ENCODE peak calls at places on chromosomes 2 and 18, in five cellular contexts. One of them, this sample, is unnamed.

GRCh38 chr18:44792456-44793080 is 111.9 kb downstream of the SETBP1 start:
- DNase-seq in HCT116: no peak
- DNase-seq in PC-3: no peak
- DNase-seq in heart right ventricle: peak
- DNase-seq in vagina: no peak
- DNase-seq in this sample: no peak

GRCh38 chr2:157996799-157997198 is 104.9 kb upstream of the UPP2 start:
- DNase-seq in HCT116: no peak
- DNase-seq in PC-3: no peak
- DNase-seq in heart right ventricle: no peak
- DNase-seq in vagina: no peak
- DNase-seq in this sample: no peak

GRCh38 chr2:30022444-30023071 is 101.2 kb upstream of the ALK start:
- DNase-seq in HCT116: no peak
- DNase-seq in PC-3: no peak
- DNase-seq in heart right ventricle: no peak
- DNase-seq in vagina: no peak
- DNase-seq in this sample: no peak

GRCh38 chr2:171390941-171391516 is 42.8 kb downstream of the METTL8 start:
- DNase-seq in HCT116: no peak
- DNase-seq in PC-3: peak
- DNase-seq in heart right ventricle: no peak
- DNase-seq in vagina: no peak
- DNase-seq in this sample: no peak

GRCh38 chr2:165003443-165004130 is 48.3 kb upstream of the SLC38A11 start:
- DNase-seq in HCT116: peak
- DNase-seq in PC-3: no peak
- DNase-seq in heart right ventricle: no peak
- DNase-seq in vagina: no peak
- DNase-seq in this sample: no peak

GRCh38 chr2:194545978-194546377 is 1111.0 kb upstream of the SLC39A10 start:
- DNase-seq in HCT116: peak
- DNase-seq in PC-3: peak
- DNase-seq in heart right ventricle: no peak
- DNase-seq in vagina: no peak
- DNase-seq in this sample: no peak

GRCh38 chr18:37805773-37806380 is 240.3 kb upstream of the CELF4 start:
- DNase-seq in HCT116: no peak
- DNase-seq in PC-3: no peak
- DNase-seq in heart right ventricle: no peak
- DNase-seq in vagina: no peak
- DNase-seq in this sample: no peak

GRCh38 chr2:17821535-17822451 is 5.5 kb downstream of the MSGN1 start:
- DNase-seq in HCT116: no peak
- DNase-seq in PC-3: no peak
- DNase-seq in heart right ventricle: no peak
- DNase-seq in vagina: no peak
- DNase-seq in this sample: no peak

GRCh38 chr2:38261569-38262513 is 115.2 kb downstream of the ATL2 start:
- DNase-seq in HCT116: no peak
- DNase-seq in PC-3: no peak
- DNase-seq in heart right ventricle: no peak
- DNase-seq in vagina: no peak
- DNase-seq in this sample: no peak

GRCh38 chr2:234335676-234336228 is 161.1 kb downstream of the ARL4C start:
- DNase-seq in HCT116: no peak
- DNase-seq in PC-3: no peak
- DNase-seq in heart right ventricle: peak
- DNase-seq in vagina: peak
- DNase-seq in this sample: peak

GRCh38 chr2:212494413-212495020 is 44.1 kb downstream of the ERBB4 start:
- DNase-seq in HCT116: no peak
- DNase-seq in PC-3: no peak
- DNase-seq in heart right ventricle: no peak
- DNase-seq in vagina: no peak
- DNase-seq in this sample: no peak

GRCh38 chr2:20094955-20095354 is 43.5 kb upstream of the LAPTM4A start:
- DNase-seq in HCT116: no peak
- DNase-seq in PC-3: peak
- DNase-seq in heart right ventricle: no peak
- DNase-seq in vagina: no peak
- DNase-seq in this sample: no peak

GRCh38 chr2:161077367-161078210 is 82.6 kb upstream of the TANK start:
- DNase-seq in HCT116: no peak
- DNase-seq in PC-3: peak
- DNase-seq in heart right ventricle: peak
- DNase-seq in vagina: no peak
- DNase-seq in this sample: no peak

GRCh38 chr2:72576459-72576858 is 249.4 kb downstream of the EXOC6B start:
- DNase-seq in HCT116: no peak
- DNase-seq in PC-3: no peak
- DNase-seq in heart right ventricle: no peak
- DNase-seq in vagina: no peak
- DNase-seq in this sample: no peak

GRCh38 chr18:80200171-80200931 is 47.0 kb downstream of the PARD6G start:
- DNase-seq in HCT116: no peak
- DNase-seq in PC-3: no peak
- DNase-seq in heart right ventricle: no peak
- DNase-seq in vagina: no peak
- DNase-seq in this sample: peak
- H3K27ac ChIP-seq in HCT116: no peak
- H3K27ac ChIP-seq in PC-3: no peak
- H3K27ac ChIP-seq in heart right ventricle: no peak
- H3K27ac ChIP-seq in vagina: peak
- H3K27ac ChIP-seq in this sample: no peak

GRCh38 chr2:182666674-182667320 is 49.3 kb upstream of the DNAJC10 start:
- DNase-seq in HCT116: peak
- DNase-seq in PC-3: peak
- DNase-seq in heart right ventricle: no peak
- DNase-seq in vagina: no peak
- DNase-seq in this sample: no peak
- TF ChIP-seq CTCF in HCT116: peak
- TF ChIP-seq CTCF in PC-3: peak
- TF ChIP-seq CTCF in heart right ventricle: no peak
- TF ChIP-seq CTCF in vagina: peak
- TF ChIP-seq CTCF in this sample: no peak

GRCh38 chr2:27973592-27973991 is 83.1 kb downstream of the BABAM2 start:
- DNase-seq in HCT116: no peak
- DNase-seq in PC-3: peak
- DNase-seq in heart right ventricle: no peak
- DNase-seq in vagina: no peak
- DNase-seq in this sample: no peak

GRCh38 chr2:27980242-27980641 is 89.7 kb downstream of the BABAM2 start:
- DNase-seq in HCT116: peak
- DNase-seq in PC-3: no peak
- DNase-seq in heart right ventricle: no peak
- DNase-seq in vagina: no peak
- DNase-seq in this sample: no peak

GRCh38 chr2:27972311-27972710 is 81.8 kb downstream of the BABAM2 start:
- DNase-seq in HCT116: no peak
- DNase-seq in PC-3: no peak
- DNase-seq in heart right ventricle: no peak
- DNase-seq in vagina: no peak
- DNase-seq in this sample: no peak

DNA sequence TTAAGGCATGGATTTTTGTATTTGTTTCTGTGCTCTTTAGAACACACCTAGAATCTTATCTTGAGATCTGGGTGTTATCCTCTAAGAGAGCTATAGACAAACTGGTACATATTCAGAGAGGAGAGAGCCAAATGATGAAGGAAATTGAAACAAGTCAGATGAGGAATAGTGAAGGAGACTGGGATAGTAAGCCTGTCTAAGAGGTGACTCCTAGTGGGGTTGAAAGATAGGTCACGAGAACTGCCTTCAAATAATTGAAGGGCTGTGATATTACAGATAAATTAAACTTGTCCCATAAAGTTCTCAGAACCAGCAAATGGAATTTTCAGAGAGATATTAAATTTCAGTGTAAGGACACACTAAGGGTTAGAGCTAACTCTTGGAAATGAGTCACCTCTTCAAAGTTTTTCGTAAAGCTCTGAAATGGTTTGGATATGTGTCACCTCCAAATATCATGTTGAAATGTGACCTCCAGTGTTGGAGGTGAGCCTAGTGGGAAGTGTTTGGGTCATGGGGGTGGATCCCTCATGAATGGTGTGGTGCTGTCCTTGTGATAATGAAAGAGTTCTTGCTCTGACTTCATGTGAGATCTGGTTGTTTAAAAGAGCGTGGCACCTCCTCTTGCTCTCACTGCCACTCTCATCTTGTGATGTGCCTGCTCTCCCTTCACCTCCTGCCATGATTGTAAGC is 87.2 kb downstream of the BABAM2 start:
- DNase-seq in HCT116: peak
- DNase-seq in PC-3: peak
- DNase-seq in heart right ventricle: no peak
- DNase-seq in vagina: no peak
- DNase-seq in this sample: no peak
- H3K27ac ChIP-seq in HCT116: peak
- H3K27ac ChIP-seq in PC-3: peak
- H3K27ac ChIP-seq in heart right ventricle: no peak
- H3K27ac ChIP-seq in vagina: peak
- H3K27ac ChIP-seq in this sample: peak

GRCh38 chr2:15146960-15147359 is 414.2 kb downstream of the NBAS start:
- DNase-seq in HCT116: no peak
- DNase-seq in PC-3: peak
- DNase-seq in heart right ventricle: no peak
- DNase-seq in vagina: no peak
- DNase-seq in this sample: no peak
- TF ChIP-seq CTCF in HCT116: no peak
- TF ChIP-seq CTCF in PC-3: no peak
- TF ChIP-seq CTCF in heart right ventricle: no peak
- TF ChIP-seq CTCF in vagina: no peak
- TF ChIP-seq CTCF in this sample: no peak

DNA sequence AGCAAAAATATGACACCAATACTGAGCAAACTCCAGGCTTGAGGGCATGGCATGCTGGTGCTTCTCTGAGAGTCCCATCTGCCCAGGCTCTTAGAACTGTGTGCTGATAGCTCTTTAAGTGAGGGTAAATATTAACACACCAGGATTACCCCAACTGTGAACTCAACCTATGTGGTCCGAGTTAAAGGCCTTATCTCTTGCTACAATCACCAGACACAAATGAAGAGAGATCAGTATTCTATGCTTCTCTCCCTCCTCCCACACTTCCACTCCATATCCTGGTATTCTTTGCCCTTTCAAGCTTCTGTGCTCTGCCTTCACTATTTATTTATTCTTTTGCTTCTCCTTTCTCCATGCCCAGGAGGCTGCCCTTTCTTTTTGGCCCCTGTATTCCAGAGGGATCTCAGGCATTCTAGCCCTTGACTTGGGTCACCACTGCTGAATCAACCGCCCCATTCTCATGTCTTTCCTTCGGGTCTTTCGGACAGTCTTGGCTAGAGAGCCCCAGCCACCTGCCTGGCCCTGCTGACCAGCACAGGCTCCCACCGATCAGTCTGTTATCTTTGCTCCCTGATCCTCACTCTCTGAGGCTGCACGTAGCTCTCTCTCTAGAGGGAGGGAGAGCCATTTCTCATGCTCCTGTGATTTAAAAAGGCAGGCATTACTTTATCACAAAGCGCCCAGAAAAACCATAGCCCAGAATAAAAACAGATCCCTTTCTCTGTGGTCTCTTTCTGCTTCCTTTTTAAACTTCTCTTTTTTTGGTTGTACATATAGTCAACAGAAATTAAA is 17.2 kb upstream of the HK2 start:
- DNase-seq in HCT116: no peak
- DNase-seq in PC-3: no peak
- DNase-seq in heart right ventricle: no peak
- DNase-seq in vagina: peak
- DNase-seq in this sample: no peak
- H3K27ac ChIP-seq in HCT116: no peak
- H3K27ac ChIP-seq in PC-3: no peak
- H3K27ac ChIP-seq in heart right ventricle: no peak
- H3K27ac ChIP-seq in vagina: no peak
- H3K27ac ChIP-seq in this sample: no peak

GRCh38 chr2:224025874-224026273 is 13.2 kb downstream of the SERPINE2 start:
- DNase-seq in HCT116: no peak
- DNase-seq in PC-3: no peak
- DNase-seq in heart right ventricle: no peak
- DNase-seq in vagina: no peak
- DNase-seq in this sample: no peak
- TF ChIP-seq CTCF in HCT116: no peak
- TF ChIP-seq CTCF in PC-3: no peak
- TF ChIP-seq CTCF in heart right ventricle: no peak
- TF ChIP-seq CTCF in vagina: no peak
- TF ChIP-seq CTCF in this sample: no peak

DNA sequence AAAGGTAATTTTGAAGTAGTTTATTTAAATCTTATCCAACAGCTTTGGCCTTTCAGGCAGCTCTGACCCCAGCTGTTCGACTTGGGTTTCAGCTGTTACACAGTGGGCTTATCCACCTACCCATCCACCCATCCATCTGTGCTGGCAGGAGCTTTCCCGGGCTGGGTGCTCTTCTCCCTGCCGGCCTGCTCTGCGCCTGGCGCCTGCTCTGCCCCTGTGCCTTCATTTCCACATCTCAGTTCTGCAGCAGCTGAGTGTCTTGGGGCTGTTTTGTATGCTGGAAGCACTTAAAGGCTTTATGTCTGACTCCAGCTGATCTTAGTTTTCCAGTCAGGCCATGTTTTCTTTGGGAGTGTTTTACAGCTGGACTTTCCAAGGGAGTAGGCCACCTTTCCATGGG is 24.2 kb downstream of the LDLRAD4 start:
- DNase-seq in HCT116: no peak
- DNase-seq in PC-3: no peak
- DNase-seq in heart right ventricle: no peak
- DNase-seq in vagina: no peak
- DNase-seq in this sample: no peak
- H3K27ac ChIP-seq in HCT116: no peak
- H3K27ac ChIP-seq in PC-3: no peak
- H3K27ac ChIP-seq in heart right ventricle: no peak
- H3K27ac ChIP-seq in vagina: no peak
- H3K27ac ChIP-seq in this sample: no peak

DNA sequence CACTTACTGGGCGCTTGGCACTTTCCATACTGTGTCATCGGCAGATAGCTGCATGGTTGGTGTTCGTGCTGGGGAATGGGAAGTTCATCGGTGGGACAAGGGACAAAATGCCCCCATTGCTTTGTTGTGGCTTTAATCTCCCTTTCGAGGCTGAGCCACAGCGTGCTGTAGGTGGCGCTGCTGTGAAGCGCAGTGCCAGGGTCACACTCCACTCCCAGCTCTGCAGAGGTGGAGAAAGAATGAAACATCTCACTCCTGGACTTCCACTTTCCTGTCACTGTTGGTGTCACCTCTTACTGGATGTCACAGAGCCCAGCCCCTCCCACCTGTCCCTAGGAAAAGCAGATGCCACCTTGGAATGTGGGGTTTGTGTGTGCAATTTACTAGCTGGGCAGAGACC is 8.7 kb downstream of the TYMS start:
- DNase-seq in HCT116: no peak
- DNase-seq in PC-3: peak
- DNase-seq in heart right ventricle: no peak
- DNase-seq in vagina: peak
- DNase-seq in this sample: no peak
- TF ChIP-seq CTCF in HCT116: peak
- TF ChIP-seq CTCF in PC-3: peak
- TF ChIP-seq CTCF in heart right ventricle: no peak
- TF ChIP-seq CTCF in vagina: no peak
- TF ChIP-seq CTCF in this sample: peak

GRCh38 chr2:112665113-112665780 is 19.5 kb downstream of the SLC20A1 start:
- DNase-seq in HCT116: no peak
- DNase-seq in PC-3: no peak
- DNase-seq in heart right ventricle: no peak
- DNase-seq in vagina: no peak
- DNase-seq in this sample: no peak
- H3K27ac ChIP-seq in HCT116: no peak
- H3K27ac ChIP-seq in PC-3: no peak
- H3K27ac ChIP-seq in heart right ventricle: no peak
- H3K27ac ChIP-seq in vagina: no peak
- H3K27ac ChIP-seq in this sample: no peak

GRCh38 chr2:68737717-68738116 is 3.1 kb downstream of the ARHGAP25 start:
- DNase-seq in HCT116: no peak
- DNase-seq in PC-3: no peak
- DNase-seq in heart right ventricle: no peak
- DNase-seq in vagina: no peak
- DNase-seq in this sample: peak
- TF ChIP-seq CTCF in HCT116: no peak
- TF ChIP-seq CTCF in PC-3: no peak
- TF ChIP-seq CTCF in heart right ventricle: no peak
- TF ChIP-seq CTCF in vagina: no peak
- TF ChIP-seq CTCF in this sample: no peak